ENCODE peak calls at places on chromosomes 7 and 10, in five cellular contexts. One of them, this sample, is unnamed. For H3K4me1 and H3K9me3, the result is how much of the 10 kb centered on the place peaks cover.

GRCh38 chr10:7512487-7512886 is 101.7 kb upstream of the SFMBT2 start:
- DNase-seq in IMR-90: no peak
- DNase-seq in hepatocyte: no peak
- DNase-seq in mucosa of descending colon: no peak
- DNase-seq in prostate gland: no peak
- DNase-seq in this sample: no peak

GRCh38 chr7:86914468-86915054 is 144.9 kb downstream of the ELAPOR2 start:
- DNase-seq in IMR-90: peak
- DNase-seq in hepatocyte: peak
- DNase-seq in mucosa of descending colon: no peak
- DNase-seq in prostate gland: no peak
- DNase-seq in this sample: no peak

GRCh38 chr7:584122-584465 is 64.4 kb upstream of the PDGFA start:
- DNase-seq in IMR-90: no peak
- DNase-seq in hepatocyte: no peak
- DNase-seq in mucosa of descending colon: peak
- DNase-seq in prostate gland: no peak
- DNase-seq in this sample: no peak

GRCh38 chr7:38890597-38890996 is 18.4 kb downstream of the VPS41 start:
- DNase-seq in IMR-90: no peak
- DNase-seq in hepatocyte: no peak
- DNase-seq in mucosa of descending colon: no peak
- DNase-seq in prostate gland: no peak
- DNase-seq in this sample: no peak

GRCh38 chr7:100890640-100891521 is 1.4 kb upstream of the UFSP1 start:
- DNase-seq in IMR-90: no peak
- DNase-seq in hepatocyte: no peak
- DNase-seq in mucosa of descending colon: peak
- DNase-seq in prostate gland: no peak
- DNase-seq in this sample: no peak

GRCh38 chr7:20477091-20477490 is 138.4 kb upstream of the ABCB5 start:
- DNase-seq in IMR-90: no peak
- DNase-seq in hepatocyte: no peak
- DNase-seq in mucosa of descending colon: no peak
- DNase-seq in prostate gland: no peak
- DNase-seq in this sample: no peak

GRCh38 chr7:101058355-101058754 is 26.9 kb upstream of the TRIM56 start:
- DNase-seq in IMR-90: peak
- DNase-seq in hepatocyte: peak
- DNase-seq in mucosa of descending colon: no peak
- DNase-seq in prostate gland: peak
- DNase-seq in this sample: peak

GRCh38 chr10:72079356-72079755 is 9.0 kb downstream of the SPOCK2 start:
- DNase-seq in IMR-90: no peak
- DNase-seq in hepatocyte: no peak
- DNase-seq in mucosa of descending colon: no peak
- DNase-seq in prostate gland: no peak
- DNase-seq in this sample: no peak

GRCh38 chr7:50791921-50792341 is 9.2 kb upstream of the GRB10 start:
- DNase-seq in IMR-90: peak
- DNase-seq in hepatocyte: peak
- DNase-seq in mucosa of descending colon: no peak
- DNase-seq in prostate gland: peak
- DNase-seq in this sample: no peak

GRCh38 chr10:65570143-65571010 is 1355.5 kb upstream of the LRRTM3 start:
- DNase-seq in IMR-90: peak
- DNase-seq in hepatocyte: peak
- DNase-seq in mucosa of descending colon: peak
- DNase-seq in prostate gland: peak
- DNase-seq in this sample: no peak
- H3K4me3 ChIP-seq in IMR-90: peak
- H3K4me3 ChIP-seq in hepatocyte: peak
- H3K4me3 ChIP-seq in mucosa of descending colon: peak
- H3K4me3 ChIP-seq in prostate gland: peak
- H3K4me3 ChIP-seq in this sample: peak

DNA sequence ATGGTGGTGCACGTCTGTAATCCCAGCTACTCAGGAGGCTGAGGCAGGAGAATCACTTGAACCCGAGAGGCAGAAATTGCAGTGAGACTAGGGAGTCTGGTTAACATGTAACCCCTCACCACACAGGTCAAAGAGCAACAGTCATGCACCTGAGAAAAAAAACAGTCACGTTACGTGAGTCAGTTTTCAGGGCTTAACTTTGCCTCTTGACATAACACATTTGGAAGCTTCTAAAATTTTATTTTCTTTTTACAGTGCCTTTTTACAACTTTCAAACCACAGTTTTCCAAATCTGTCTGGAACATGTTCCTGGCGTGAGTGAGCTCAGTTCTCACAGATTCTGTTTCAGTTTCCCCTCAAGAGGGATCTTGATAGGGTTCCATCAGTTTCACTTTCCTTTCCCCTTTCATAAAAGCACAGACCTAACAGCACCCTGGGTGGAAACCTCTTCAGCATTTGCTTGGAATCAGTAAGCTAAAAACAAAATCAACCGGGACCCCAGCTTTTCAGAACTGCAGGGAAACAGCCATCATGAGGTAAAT is 4.4 kb downstream of the IFIT3 start:
- DNase-seq in IMR-90: peak
- DNase-seq in hepatocyte: peak
- DNase-seq in mucosa of descending colon: no peak
- DNase-seq in prostate gland: no peak
- DNase-seq in this sample: no peak
- H3K4me1 ChIP-seq in IMR-90: under half
- H3K4me1 ChIP-seq in hepatocyte: under half
- H3K4me1 ChIP-seq in mucosa of descending colon: under half
- H3K4me1 ChIP-seq in prostate gland: under half
- H3K4me1 ChIP-seq in this sample: under half

GRCh38 chr10:130656582-130657133 is 520.5 kb downstream of the GLRX3 start:
- DNase-seq in IMR-90: no peak
- DNase-seq in hepatocyte: no peak
- DNase-seq in mucosa of descending colon: no peak
- DNase-seq in prostate gland: no peak
- DNase-seq in this sample: no peak

GRCh38 chr10:130654726-130655125 is 518.5 kb downstream of the GLRX3 start:
- DNase-seq in IMR-90: no peak
- DNase-seq in hepatocyte: no peak
- DNase-seq in mucosa of descending colon: no peak
- DNase-seq in prostate gland: no peak
- DNase-seq in this sample: no peak

GRCh38 chr10:130655313-130656186 is 519.4 kb downstream of the GLRX3 start:
- DNase-seq in IMR-90: no peak
- DNase-seq in hepatocyte: no peak
- DNase-seq in mucosa of descending colon: no peak
- DNase-seq in prostate gland: no peak
- DNase-seq in this sample: no peak

GRCh38 chr10:130658687-130659290 is 522.6 kb downstream of the GLRX3 start:
- DNase-seq in IMR-90: no peak
- DNase-seq in hepatocyte: no peak
- DNase-seq in mucosa of descending colon: no peak
- DNase-seq in prostate gland: no peak
- DNase-seq in this sample: no peak

DNA sequence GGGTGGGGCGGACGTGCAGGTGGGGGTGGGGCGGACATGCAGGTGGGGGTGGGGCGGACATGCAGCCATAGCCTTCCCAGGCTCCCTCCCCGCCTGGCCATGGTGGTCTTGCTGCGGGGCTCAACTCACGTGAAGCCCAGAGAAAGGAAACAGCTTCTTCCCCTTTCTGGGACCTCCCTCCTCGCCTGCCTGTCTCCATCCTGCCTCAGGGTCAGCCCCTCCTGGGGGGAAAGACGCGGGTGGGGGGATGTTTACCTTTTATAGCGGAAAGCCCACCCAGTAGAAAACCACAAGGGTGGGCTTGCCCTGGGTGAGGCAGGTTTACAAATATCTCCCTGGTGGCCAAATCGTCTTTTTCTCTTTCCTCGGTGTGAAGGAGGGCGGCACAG is 520.0 kb downstream of the GLRX3 start:
- DNase-seq in IMR-90: no peak
- DNase-seq in hepatocyte: no peak
- DNase-seq in mucosa of descending colon: no peak
- DNase-seq in prostate gland: no peak
- DNase-seq in this sample: no peak
- H3K9me3 ChIP-seq in IMR-90: half or more
- H3K9me3 ChIP-seq in hepatocyte: under half
- H3K9me3 ChIP-seq in mucosa of descending colon: under half
- H3K9me3 ChIP-seq in prostate gland: under half
- H3K9me3 ChIP-seq in this sample: under half

DNA sequence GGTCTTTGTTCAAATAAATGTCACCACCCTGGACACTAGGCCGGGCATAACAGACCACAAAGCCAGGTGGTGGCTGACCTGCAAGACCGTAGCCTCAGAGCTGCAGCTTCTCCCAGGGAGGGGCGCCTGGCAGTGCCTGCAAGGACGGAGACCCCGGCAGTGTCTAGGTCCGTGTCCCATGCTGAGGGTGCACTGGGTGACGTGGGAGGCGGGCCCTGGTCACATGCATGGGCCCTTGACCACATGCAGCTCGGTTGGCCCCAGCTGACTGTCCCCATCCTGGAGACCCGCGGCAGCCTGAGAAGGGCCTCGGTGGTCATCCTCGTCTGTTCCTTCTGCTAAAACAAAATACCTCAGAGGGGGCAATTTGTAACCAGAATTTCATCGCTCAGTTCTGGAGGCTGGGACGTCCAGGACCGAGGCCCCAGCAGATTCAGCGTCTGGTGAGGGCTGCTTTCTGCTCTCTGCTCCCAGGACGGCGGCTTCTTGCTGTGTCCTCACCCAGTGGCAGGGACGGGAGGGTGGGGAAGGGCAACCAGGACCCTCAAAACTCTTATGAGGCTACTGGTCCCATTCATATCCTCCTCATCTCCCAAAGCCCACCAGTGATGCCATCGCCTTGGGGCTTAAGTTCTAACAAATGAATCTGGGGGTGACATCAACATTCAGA is 36.8 kb downstream of the PWWP2B start:
- DNase-seq in IMR-90: no peak
- DNase-seq in hepatocyte: no peak
- DNase-seq in mucosa of descending colon: peak
- DNase-seq in prostate gland: no peak
- DNase-seq in this sample: no peak
- H3K4me3 ChIP-seq in IMR-90: no peak
- H3K4me3 ChIP-seq in hepatocyte: no peak
- H3K4me3 ChIP-seq in mucosa of descending colon: no peak
- H3K4me3 ChIP-seq in prostate gland: no peak
- H3K4me3 ChIP-seq in this sample: no peak

GRCh38 chr7:129784437-129784782 is 168.3 kb downstream of the UBE2H start:
- DNase-seq in IMR-90: no peak
- DNase-seq in hepatocyte: no peak
- DNase-seq in mucosa of descending colon: no peak
- DNase-seq in prostate gland: no peak
- DNase-seq in this sample: no peak
- H3K4me1 ChIP-seq in IMR-90: under half
- H3K4me1 ChIP-seq in hepatocyte: under half
- H3K4me1 ChIP-seq in mucosa of descending colon: half or more
- H3K4me1 ChIP-seq in prostate gland: under half
- H3K4me1 ChIP-seq in this sample: under half

DNA sequence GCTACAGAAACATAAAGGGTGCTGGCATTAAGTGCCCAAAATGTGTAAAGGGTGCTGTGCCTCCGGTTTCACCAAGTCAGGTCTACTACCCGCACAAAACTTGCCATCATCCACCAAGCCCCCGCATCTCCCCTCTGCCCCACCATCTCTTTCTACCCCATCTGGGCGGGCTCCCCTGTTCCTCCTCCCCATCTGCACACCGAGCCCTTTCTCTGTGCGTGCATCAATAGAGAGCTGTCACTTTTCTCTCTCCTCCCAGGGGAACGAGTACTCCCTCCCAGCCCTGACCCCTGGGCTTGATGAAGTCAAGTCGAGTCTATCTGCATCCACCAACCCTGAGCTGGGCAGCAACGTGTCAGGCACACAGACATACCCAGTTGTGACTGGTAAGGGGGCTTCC is 63.5 kb downstream of the PAX2 start:
- DNase-seq in IMR-90: no peak
- DNase-seq in hepatocyte: no peak
- DNase-seq in mucosa of descending colon: peak
- DNase-seq in prostate gland: no peak
- DNase-seq in this sample: no peak
- H3K9me3 ChIP-seq in IMR-90: under half
- H3K9me3 ChIP-seq in hepatocyte: under half
- H3K9me3 ChIP-seq in mucosa of descending colon: under half
- H3K9me3 ChIP-seq in prostate gland: under half
- H3K9me3 ChIP-seq in this sample: under half

This sample was measured in iPS DF 6.9.